ENCODE peak calls at places on chromosomes 7 and 10, in ten cellular contexts. One of them, this sample, is unnamed.

GRCh38 chr10:43284341-43284910 is 17.6 kb upstream of the RASGEF1A start:
- DNase-seq in HCT116: no peak
- DNase-seq in HL-60: no peak
- DNase-seq in suprapubic skin: peak
- DNase-seq in HepG2: no peak
- DNase-seq in sigmoid colon: no peak
- DNase-seq in SK-N-SH: no peak
- DNase-seq in breast epithelium: no peak
- DNase-seq in stomach: no peak
- DNase-seq in Panc1: no peak
- DNase-seq in this sample: no peak

GRCh38 chr7:152336754-152337368 is 98.9 kb downstream of the KMT2C start:
- DNase-seq in HepG2: peak
- DNase-seq in suprapubic skin: no peak
- DNase-seq in sigmoid colon: no peak
- DNase-seq in HL-60: peak
- DNase-seq in stomach: no peak
- DNase-seq in breast epithelium: no peak
- DNase-seq in Panc1: peak
- DNase-seq in SK-N-SH: peak
- DNase-seq in HCT116: peak
- DNase-seq in this sample: peak

GRCh38 chr10:3353235-3353634 is 180.7 kb upstream of the PITRM1 start:
- DNase-seq in HL-60: no peak
- DNase-seq in SK-N-SH: no peak
- DNase-seq in HepG2: no peak
- DNase-seq in breast epithelium: no peak
- DNase-seq in stomach: no peak
- DNase-seq in suprapubic skin: no peak
- DNase-seq in HCT116: no peak
- DNase-seq in Panc1: no peak
- DNase-seq in sigmoid colon: no peak
- DNase-seq in this sample: no peak

GRCh38 chr7:113217314-113217713 is 99.0 kb upstream of the SMIM30 start:
- DNase-seq in stomach: no peak
- DNase-seq in HCT116: no peak
- DNase-seq in breast epithelium: no peak
- DNase-seq in HL-60: no peak
- DNase-seq in sigmoid colon: no peak
- DNase-seq in SK-N-SH: no peak
- DNase-seq in Panc1: no peak
- DNase-seq in suprapubic skin: no peak
- DNase-seq in HepG2: no peak
- DNase-seq in this sample: no peak

GRCh38 chr10:51117794-51118193 is 43.5 kb downstream of the PRKG1 start:
- DNase-seq in sigmoid colon: no peak
- DNase-seq in stomach: no peak
- DNase-seq in breast epithelium: no peak
- DNase-seq in Panc1: no peak
- DNase-seq in HL-60: no peak
- DNase-seq in SK-N-SH: no peak
- DNase-seq in HCT116: no peak
- DNase-seq in suprapubic skin: no peak
- DNase-seq in HepG2: no peak
- DNase-seq in this sample: no peak

GRCh38 chr10:125016611-125017202 is 74.8 kb downstream of the ZRANB1 start:
- DNase-seq in SK-N-SH: no peak
- DNase-seq in HepG2: no peak
- DNase-seq in sigmoid colon: peak
- DNase-seq in breast epithelium: no peak
- DNase-seq in Panc1: no peak
- DNase-seq in HCT116: no peak
- DNase-seq in suprapubic skin: no peak
- DNase-seq in HL-60: no peak
- DNase-seq in stomach: no peak
- DNase-seq in this sample: no peak

GRCh38 chr7:43568529-43568928 is 14.4 kb upstream of the STK17A start:
- DNase-seq in suprapubic skin: no peak
- DNase-seq in breast epithelium: peak
- DNase-seq in sigmoid colon: no peak
- DNase-seq in Panc1: no peak
- DNase-seq in HepG2: no peak
- DNase-seq in SK-N-SH: no peak
- DNase-seq in HL-60: no peak
- DNase-seq in stomach: no peak
- DNase-seq in HCT116: no peak
- DNase-seq in this sample: no peak

GRCh38 chr7:45658716-45659495 is 84.7 kb downstream of the ADCY1 start:
- DNase-seq in HCT116: no peak
- DNase-seq in stomach: peak
- DNase-seq in suprapubic skin: peak
- DNase-seq in HL-60: no peak
- DNase-seq in HepG2: no peak
- DNase-seq in sigmoid colon: no peak
- DNase-seq in Panc1: no peak
- DNase-seq in breast epithelium: no peak
- DNase-seq in SK-N-SH: no peak
- DNase-seq in this sample: peak

GRCh38 chr7:1847260-1848001 is 177.4 kb downstream of the ELFN1 start:
- DNase-seq in sigmoid colon: peak
- DNase-seq in HCT116: no peak
- DNase-seq in stomach: no peak
- DNase-seq in HL-60: no peak
- DNase-seq in Panc1: no peak
- DNase-seq in HepG2: no peak
- DNase-seq in breast epithelium: no peak
- DNase-seq in suprapubic skin: peak
- DNase-seq in SK-N-SH: no peak
- DNase-seq in this sample: no peak

GRCh38 chr7:108533712-108534111 is 7.8 kb upstream of the PNPLA8 start:
- DNase-seq in HCT116: no peak
- DNase-seq in SK-N-SH: no peak
- DNase-seq in Panc1: no peak
- DNase-seq in HepG2: no peak
- DNase-seq in breast epithelium: no peak
- DNase-seq in suprapubic skin: no peak
- DNase-seq in stomach: no peak
- DNase-seq in sigmoid colon: no peak
- DNase-seq in HL-60: no peak
- DNase-seq in this sample: no peak

GRCh38 chr7:131829911-131830310 is 273.5 kb upstream of the PODXL start:
- DNase-seq in Panc1: no peak
- DNase-seq in HL-60: no peak
- DNase-seq in HCT116: no peak
- DNase-seq in suprapubic skin: no peak
- DNase-seq in sigmoid colon: no peak
- DNase-seq in stomach: no peak
- DNase-seq in SK-N-SH: peak
- DNase-seq in breast epithelium: no peak
- DNase-seq in HepG2: no peak
- DNase-seq in this sample: no peak

DNA sequence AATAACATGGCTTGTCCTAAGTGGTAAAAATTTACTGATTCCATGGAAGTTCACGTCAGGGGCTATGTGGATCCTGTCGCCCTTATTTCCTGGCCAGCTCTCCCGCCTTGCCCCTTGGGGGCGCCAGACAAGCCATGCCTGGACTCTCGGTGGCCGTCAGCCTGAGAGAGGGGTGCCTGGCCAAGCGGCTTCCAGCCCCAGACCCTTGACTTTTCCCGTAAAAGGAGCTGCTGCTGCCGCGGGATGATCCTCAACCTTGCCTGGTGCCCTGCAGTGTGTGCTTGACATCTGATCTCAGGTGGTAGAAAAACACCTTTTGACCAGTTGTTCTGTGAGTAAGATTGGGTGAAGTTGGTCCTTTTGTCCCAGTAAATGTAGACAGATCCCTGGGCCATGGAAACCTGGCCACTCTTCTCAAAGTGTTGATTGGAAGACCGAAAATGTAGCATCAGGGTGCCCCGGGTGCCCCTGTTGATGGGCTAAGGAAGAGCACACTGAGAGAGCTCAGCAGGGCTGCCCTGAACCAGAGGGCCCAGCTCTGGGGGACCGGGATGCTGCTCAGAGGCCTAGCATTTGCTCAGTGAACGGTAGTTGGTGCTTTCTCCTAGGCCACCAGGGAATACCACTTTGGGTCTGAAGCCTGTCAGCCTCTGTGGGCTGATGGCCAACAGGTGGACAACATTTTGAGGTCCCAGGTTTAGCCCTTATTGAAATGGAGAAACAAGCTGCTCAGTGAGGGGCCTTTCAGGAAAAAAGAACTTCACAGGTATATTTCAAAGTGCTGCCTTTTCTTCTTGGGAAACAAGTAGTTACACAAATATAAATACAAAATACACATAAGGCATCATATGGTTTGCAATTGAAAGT is 162.5 kb downstream of the LRMDA start:
- DNase-seq in suprapubic skin: no peak
- DNase-seq in SK-N-SH: no peak
- DNase-seq in sigmoid colon: no peak
- DNase-seq in HepG2: no peak
- DNase-seq in HCT116: no peak
- DNase-seq in Panc1: no peak
- DNase-seq in HL-60: no peak
- DNase-seq in breast epithelium: no peak
- DNase-seq in stomach: no peak
- DNase-seq in this sample: no peak
- TF ChIP-seq CTCF in suprapubic skin: no peak
- TF ChIP-seq CTCF in SK-N-SH: peak
- TF ChIP-seq CTCF in sigmoid colon: no peak
- TF ChIP-seq CTCF in HepG2: peak
- TF ChIP-seq CTCF in HCT116: peak
- TF ChIP-seq CTCF in Panc1: peak
- TF ChIP-seq CTCF in HL-60: no peak
- TF ChIP-seq CTCF in breast epithelium: no peak
- TF ChIP-seq CTCF in stomach: no peak
- TF ChIP-seq CTCF in this sample: no peak

DNA sequence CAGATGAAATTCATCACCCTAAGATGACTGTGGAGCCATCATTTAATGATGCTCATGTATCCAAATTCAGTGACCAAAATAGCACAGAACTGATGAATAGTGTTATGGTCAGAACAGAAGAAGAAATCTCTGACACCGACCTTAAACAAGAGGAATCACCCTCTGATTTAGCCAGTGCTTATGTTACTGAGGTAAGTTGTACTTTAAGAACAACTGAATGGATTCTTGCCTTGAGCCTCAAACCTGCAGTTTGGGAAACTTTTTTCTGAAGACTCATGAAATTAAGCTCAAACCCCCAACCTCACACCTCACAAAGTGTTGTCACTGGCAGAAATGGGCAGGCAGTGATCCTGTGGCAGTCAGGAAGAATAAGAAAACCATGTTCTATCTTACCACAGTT is 25.6 kb downstream of the TMEM243 start:
- DNase-seq in sigmoid colon: no peak
- DNase-seq in HepG2: no peak
- DNase-seq in stomach: no peak
- DNase-seq in breast epithelium: no peak
- DNase-seq in HL-60: no peak
- DNase-seq in suprapubic skin: no peak
- DNase-seq in SK-N-SH: no peak
- DNase-seq in HCT116: no peak
- DNase-seq in Panc1: no peak
- DNase-seq in this sample: no peak
- TF ChIP-seq POLR2AphosphoS5 in sigmoid colon: no peak
- TF ChIP-seq POLR2AphosphoS5 in HepG2: no peak
- TF ChIP-seq POLR2AphosphoS5 in stomach: no peak
- TF ChIP-seq POLR2AphosphoS5 in breast epithelium: no peak
- TF ChIP-seq POLR2AphosphoS5 in HL-60: no peak
- TF ChIP-seq POLR2AphosphoS5 in suprapubic skin: no peak
- TF ChIP-seq POLR2AphosphoS5 in SK-N-SH: no peak
- TF ChIP-seq POLR2AphosphoS5 in HCT116: no peak
- TF ChIP-seq POLR2AphosphoS5 in Panc1: no peak
- TF ChIP-seq POLR2AphosphoS5 in this sample: no peak

GRCh38 chr10:27692663-27693062 is 53.0 kb downstream of the MKX start:
- DNase-seq in HepG2: no peak
- DNase-seq in stomach: no peak
- DNase-seq in SK-N-SH: no peak
- DNase-seq in suprapubic skin: no peak
- DNase-seq in HL-60: no peak
- DNase-seq in HCT116: no peak
- DNase-seq in sigmoid colon: no peak
- DNase-seq in Panc1: no peak
- DNase-seq in breast epithelium: no peak
- DNase-seq in this sample: no peak

GRCh38 chr10:27683226-27683625 is 62.4 kb downstream of the MKX start:
- DNase-seq in stomach: no peak
- DNase-seq in Panc1: no peak
- DNase-seq in HepG2: no peak
- DNase-seq in HCT116: no peak
- DNase-seq in suprapubic skin: no peak
- DNase-seq in HL-60: no peak
- DNase-seq in SK-N-SH: no peak
- DNase-seq in breast epithelium: no peak
- DNase-seq in sigmoid colon: no peak
- DNase-seq in this sample: no peak

GRCh38 chr10:27687808-27688207 is 57.8 kb downstream of the MKX start:
- DNase-seq in SK-N-SH: no peak
- DNase-seq in sigmoid colon: no peak
- DNase-seq in HepG2: no peak
- DNase-seq in breast epithelium: no peak
- DNase-seq in HL-60: no peak
- DNase-seq in stomach: no peak
- DNase-seq in Panc1: no peak
- DNase-seq in suprapubic skin: no peak
- DNase-seq in HCT116: no peak
- DNase-seq in this sample: no peak

GRCh38 chr10:27685686-27686085 is 59.9 kb downstream of the MKX start:
- DNase-seq in sigmoid colon: no peak
- DNase-seq in HepG2: no peak
- DNase-seq in HL-60: no peak
- DNase-seq in HCT116: no peak
- DNase-seq in suprapubic skin: no peak
- DNase-seq in stomach: no peak
- DNase-seq in breast epithelium: no peak
- DNase-seq in Panc1: no peak
- DNase-seq in SK-N-SH: no peak
- DNase-seq in this sample: no peak

GRCh38 chr10:27687326-27687725 is 58.3 kb downstream of the MKX start:
- DNase-seq in breast epithelium: no peak
- DNase-seq in HL-60: no peak
- DNase-seq in sigmoid colon: no peak
- DNase-seq in stomach: no peak
- DNase-seq in HepG2: no peak
- DNase-seq in SK-N-SH: no peak
- DNase-seq in HCT116: no peak
- DNase-seq in suprapubic skin: no peak
- DNase-seq in Panc1: no peak
- DNase-seq in this sample: no peak
- TF ChIP-seq CTCF in breast epithelium: no peak
- TF ChIP-seq CTCF in HL-60: no peak
- TF ChIP-seq CTCF in sigmoid colon: no peak
- TF ChIP-seq CTCF in stomach: no peak
- TF ChIP-seq CTCF in HepG2: no peak
- TF ChIP-seq CTCF in SK-N-SH: no peak
- TF ChIP-seq CTCF in HCT116: no peak
- TF ChIP-seq CTCF in suprapubic skin: no peak
- TF ChIP-seq CTCF in Panc1: no peak
- TF ChIP-seq CTCF in this sample: no peak

DNA sequence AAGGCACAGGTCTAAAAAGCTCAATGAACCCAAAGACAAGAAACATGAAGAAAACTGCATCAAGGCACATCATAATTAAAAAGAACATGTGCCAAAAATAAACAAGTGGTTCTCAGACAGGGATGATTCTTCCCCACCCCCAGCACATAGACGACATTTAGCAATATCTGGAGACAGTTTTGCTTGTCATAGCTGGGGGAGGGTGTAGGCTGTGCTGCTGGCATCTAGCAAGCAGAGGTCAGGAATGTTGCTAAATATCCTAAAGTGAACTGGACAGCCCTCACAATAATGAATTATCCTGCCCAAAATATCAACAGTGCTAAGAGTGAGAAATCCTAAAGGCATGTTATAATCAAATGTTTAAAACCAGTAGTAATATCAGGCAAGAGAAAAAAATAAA is 122.6 kb downstream of the MICU1 start:
- DNase-seq in HCT116: no peak
- DNase-seq in SK-N-SH: no peak
- DNase-seq in sigmoid colon: no peak
- DNase-seq in suprapubic skin: no peak
- DNase-seq in breast epithelium: no peak
- DNase-seq in HL-60: peak
- DNase-seq in stomach: no peak
- DNase-seq in HepG2: no peak
- DNase-seq in Panc1: no peak
- DNase-seq in this sample: no peak
- TF ChIP-seq POLR2AphosphoS5 in HCT116: no peak
- TF ChIP-seq POLR2AphosphoS5 in SK-N-SH: no peak
- TF ChIP-seq POLR2AphosphoS5 in sigmoid colon: no peak
- TF ChIP-seq POLR2AphosphoS5 in suprapubic skin: no peak
- TF ChIP-seq POLR2AphosphoS5 in breast epithelium: no peak
- TF ChIP-seq POLR2AphosphoS5 in HL-60: no peak
- TF ChIP-seq POLR2AphosphoS5 in stomach: peak
- TF ChIP-seq POLR2AphosphoS5 in HepG2: no peak
- TF ChIP-seq POLR2AphosphoS5 in Panc1: no peak
- TF ChIP-seq POLR2AphosphoS5 in this sample: no peak

This sample was measured in prostate gland.